ENCODE peak calls at places on chromosomes 6 and 20, in six cellular contexts. U is right lobe of liver; C is activated naive CD4-positive, alpha-beta T cell treated with anti-CD3 and anti-CD28 coated beads, Interleukin-2, amount 50 U/mL, for 72 hours; T is pancreas; N is CD4-positive, alpha-beta T cell; P is WTC11. A is an unnamed sample.

GRCh38 chr6:168618546-168619315 is 177.7 kb downstream of the SMOC2 start:
- ATAC-seq in C (no peak), T (no peak), U (no peak), P (no peak), N (no peak), A (no peak)

GRCh38 chr20:58715709-58716475 is 23.3 kb downstream of the NPEPL1 start:
- ATAC-seq in P (no peak), C (no peak), T (peak), U (no peak), N (no peak), A (no peak)

GRCh38 chr6:95866732-95867131 is 149.0 kb upstream of the FUT9 start:
- ATAC-seq in P (peak), T (peak), U (peak), N (no peak), C (no peak), A (no peak)

GRCh38 chr6:134416501-134417154 is 98.7 kb upstream of the SGK1 start:
- ATAC-seq in T (no peak), U (no peak), C (no peak), N (no peak), P (no peak), A (peak)

GRCh38 chr6:61886608-61887259 is 399.3 kb downstream of the KHDRBS2 start:
- ATAC-seq in T (no peak), N (no peak), U (no peak), C (no peak), P (no peak), A (no peak)

GRCh38 chr6:142935553-142936517 is 9.1 kb downstream of the HIVEP2 start:
- ATAC-seq in T (no peak), P (no peak), U (no peak), C (peak), N (peak), A (peak)

GRCh38 chr20:45987108-45987780 is 15.2 kb upstream of the ZNF335 start:
- ATAC-seq in N (peak), U (peak), P (peak), T (peak), C (peak), A (peak)

GRCh38 chr6:143726015-143726647 is 48.4 kb downstream of the PHACTR2 start:
- ATAC-seq in P (no peak), T (no peak), N (no peak), U (no peak), C (no peak), A (no peak)

GRCh38 chr20:49286689-49287551 is 9.1 kb upstream of the ZNFX1 start:
- ATAC-seq in U (no peak), N (no peak), C (peak), P (no peak), T (no peak), A (no peak)

GRCh38 chr6:157514659-157515496 is 133.9 kb downstream of the ZDHHC14 start:
- ATAC-seq in U (peak), T (peak), C (peak), P (no peak), N (no peak), A (peak)

GRCh38 chr6:86856937-86857563 is 80.3 kb upstream of the HTR1E start:
- ATAC-seq in U (peak), C (no peak), P (peak), T (peak), N (no peak), A (no peak)

GRCh38 chr6:106735136-106735535 is 105.8 kb downstream of the QRSL1 start:
- ATAC-seq in T (no peak), C (no peak), U (no peak), N (no peak), P (peak), A (no peak)

GRCh38 chr6:141169419-141169818 is 963.3 kb upstream of the GJE1 start:
- ATAC-seq in C (no peak), P (peak), T (no peak), N (no peak), U (no peak), A (no peak)

GRCh38 chr6:29759457-29759856 is 36.2 kb downstream of the HLA-F start:
- ATAC-seq in P (peak), C (no peak), U (peak), N (no peak), T (no peak), A (no peak)

GRCh38 chr20:50283922-50284810 is 93.5 kb downstream of the CEBPB start:
- ATAC-seq in U (peak), N (peak), P (no peak), T (peak), C (peak), A (peak)

GRCh38 chr20:3543901-3544507 is 73.2 kb downstream of the ATRN start:
- ATAC-seq in N (no peak), U (no peak), T (no peak), P (no peak), C (no peak), A (no peak)

GRCh38 chr6:169343886-169344525 is 90.4 kb upstream of the THBS2 start:
- ATAC-seq in N (no peak), U (no peak), P (no peak), C (no peak), T (no peak), A (no peak)

GRCh38 chr20:51439160-51439689 is 103.3 kb downstream of the NFATC2 start:
- ATAC-seq in U (peak), N (no peak), P (no peak), T (no peak), C (no peak), A (no peak)

A was measured in activated T-helper 17 cell treated with anti-CD3 and anti-CD28 coated beads, Interleukin-2, amount 50 U/mL, for 72 hours.